ENCODE peak calls at places on chromosomes 12 and 14, in four cellular contexts. G is neuronal stem cell, X is colonic mucosa, B is mammary epithelial cell. I is an unnamed sample. For H3K4me1, the result is how much of the 10 kb centered on the place peaks cover.

GRCh38 chr12:125435871-125436270 is 370.6 kb downstream of the AACS start:
- DNase-seq in G (no peak), X (no peak), B (no peak), I (no peak)

GRCh38 chr14:28652782-28653181 is 113.8 kb upstream of the FOXG1 start:
- DNase-seq in G (no peak), X (no peak), B (peak), I (no peak)

GRCh38 chr12:78530065-78530765 is 334.4 kb upstream of the SYT1 start:
- DNase-seq in G (peak), X (no peak), B (peak), I (peak)

GRCh38 chr14:102819790-102820330 is 42.6 kb downstream of the TRAF3 start:
- DNase-seq in G (no peak), X (no peak), B (no peak), I (no peak)

GRCh38 chr12:131105736-131106356 is 152.1 kb downstream of the ADGRD1 start:
- DNase-seq in G (no peak), X (no peak), B (no peak), I (no peak)

GRCh38 chr12:88706286-88706685 is 126.0 kb upstream of the KITLG start:
- DNase-seq in G (no peak), X (no peak), B (peak), I (no peak)

GRCh38 chr12:72602616-72603015 is 330.4 kb downstream of the TRHDE start:
- DNase-seq in G (no peak), X (no peak), B (no peak), I (no peak)

GRCh38 chr14:36001936-36002335 is 174.6 kb downstream of the PTCSC3 start:
- DNase-seq in G (no peak), X (no peak), B (no peak), I (no peak)

GRCh38 chr14:92647499-92648279 is 100.7 kb downstream of the LGMN start:
- DNase-seq in G (no peak), X (no peak), B (no peak), I (no peak)

GRCh38 chr12:40171501-40171900 is 53.3 kb upstream of the LRRK2 start:
- DNase-seq in G (no peak), X (no peak), B (peak), I (no peak)

GRCh38 chr14:93834739-93835383 is 46.6 kb upstream of the PRIMA1 start:
- DNase-seq in G (no peak), X (no peak), B (peak), I (no peak)

DNA sequence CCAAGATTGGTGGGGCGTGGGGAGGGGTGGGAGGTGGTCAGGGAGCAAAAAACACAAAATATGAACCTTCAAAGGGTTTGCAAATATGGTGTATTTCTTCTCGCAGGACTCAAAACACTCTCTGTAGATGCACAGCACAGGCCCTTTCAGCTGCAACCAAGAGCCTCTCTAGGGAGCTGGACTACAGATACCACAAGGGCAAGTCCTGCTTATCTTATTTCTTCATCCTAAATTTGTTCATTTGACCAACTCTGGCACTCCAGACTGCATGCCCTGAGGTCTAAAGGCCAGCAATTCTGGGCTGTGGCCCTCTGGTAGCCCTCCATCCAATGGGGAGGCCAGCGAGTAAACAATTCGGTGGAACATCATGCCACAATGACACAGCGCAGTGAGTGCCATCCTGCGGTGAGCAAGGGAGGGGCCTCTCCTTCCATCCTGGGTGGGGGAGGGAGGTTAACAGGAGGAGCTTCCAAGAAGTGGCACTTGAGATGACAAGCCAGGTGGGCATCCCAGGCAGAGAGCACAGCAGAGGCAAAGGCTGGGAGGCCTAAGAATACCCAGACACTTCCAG is 616 bp upstream of the SELPLG start:
- DNase-seq in G (no peak), X (no peak), B (no peak), I (no peak)
- H3K4me1 ChIP-seq in G (half or more), X (under half), B (under half), I (under half)

GRCh38 chr12:104495786-104496185 is 39.0 kb downstream of the CHST11 start:
- DNase-seq in G (no peak), X (no peak), B (no peak), I (peak)

GRCh38 chr12:104494137-104494815 is 37.5 kb downstream of the CHST11 start:
- DNase-seq in G (no peak), X (no peak), B (no peak), I (peak)

GRCh38 chr12:104498211-104498801 is 41.6 kb downstream of the CHST11 start:
- DNase-seq in G (no peak), X (no peak), B (no peak), I (no peak)

GRCh38 chr12:104494816-104495158 is 38.0 kb downstream of the CHST11 start:
- DNase-seq in G (no peak), X (no peak), B (no peak), I (peak)

DNA sequence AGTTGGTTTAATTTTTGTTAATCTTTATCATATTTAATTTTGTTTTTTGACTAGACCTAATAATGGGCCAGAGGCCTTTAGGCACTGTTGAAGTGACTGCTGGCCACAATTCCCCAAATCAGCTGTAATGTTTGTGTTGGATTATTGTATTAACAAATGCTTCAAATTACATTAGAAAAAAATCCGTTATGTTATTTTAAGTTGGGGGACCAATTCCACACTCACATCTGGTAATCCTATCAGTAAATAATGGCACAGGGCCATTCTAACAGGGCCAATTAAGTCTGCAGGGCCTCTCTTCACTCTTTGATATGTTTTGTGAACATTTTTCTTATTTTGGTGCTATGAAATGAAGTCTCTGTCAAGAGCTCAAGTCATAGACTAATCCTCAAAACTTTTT is 39.6 kb downstream of the CHST11 start:
- DNase-seq in G (no peak), X (no peak), B (no peak), I (no peak)
- H3K4me1 ChIP-seq in G (under half), X (under half), B (under half), I (under half)

DNA sequence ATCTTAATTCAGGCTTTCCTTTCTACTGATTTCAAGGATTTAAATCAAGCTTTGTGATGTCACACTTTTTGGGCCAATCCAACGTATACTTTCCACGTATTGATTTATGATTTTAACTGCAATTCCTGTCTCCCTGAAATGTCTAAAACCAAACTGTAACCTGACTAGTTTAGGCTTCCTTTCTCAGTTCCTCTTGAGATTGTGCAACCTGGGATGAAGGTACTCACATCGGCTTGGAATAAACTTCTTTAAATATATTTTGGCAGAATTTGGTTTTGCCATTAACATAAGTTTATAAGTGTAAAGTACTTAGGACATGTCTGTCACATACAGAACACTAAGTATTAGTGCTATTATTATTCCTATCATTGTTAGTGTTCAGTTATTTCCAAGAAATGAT is 224.6 kb downstream of the CRADD start:
- DNase-seq in G (no peak), X (no peak), B (no peak), I (no peak)
- H3K4me1 ChIP-seq in G (under half), X (under half), B (under half), I (under half)

GRCh38 chr14:52902971-52903385 is 47.9 kb downstream of the FERMT2 start:
- DNase-seq in G (no peak), X (no peak), B (peak), I (peak)

GRCh38 chr14:52900731-52901130 is 50.1 kb downstream of the FERMT2 start:
- DNase-seq in G (no peak), X (no peak), B (peak), I (no peak)

GRCh38 chr14:52906141-52906601 is 44.7 kb downstream of the FERMT2 start:
- DNase-seq in G (no peak), X (no peak), B (peak), I (no peak)

GRCh38 chr14:52901357-52901980 is 49.4 kb downstream of the FERMT2 start:
- DNase-seq in G (no peak), X (no peak), B (no peak), I (no peak)
- H3K4me1 ChIP-seq in G (under half), X (under half), B (under half), I (under half)

GRCh38 chr12:6549379-6550151 is 6.3 kb downstream of the IFFO1 start:
- DNase-seq in G (no peak), X (no peak), B (no peak), I (no peak)
- H3K4me1 ChIP-seq in G (under half), X (under half), B (under half), I (under half)

GRCh38 chr14:100225169-100225568 is 13.8 kb upstream of the YY1 start:
- DNase-seq in G (no peak), X (no peak), B (no peak), I (no peak)

GRCh38 chr14:100222219-100223093 is 16.5 kb upstream of the YY1 start:
- DNase-seq in G (no peak), X (no peak), B (no peak), I (no peak)

GRCh38 chr14:100224229-100224628 is 14.7 kb upstream of the YY1 start:
- DNase-seq in G (no peak), X (no peak), B (no peak), I (no peak)

GRCh38 chr14:100221419-100222218 is 17.3 kb upstream of the YY1 start:
- DNase-seq in G (peak), X (peak), B (peak), I (peak)

DNA sequence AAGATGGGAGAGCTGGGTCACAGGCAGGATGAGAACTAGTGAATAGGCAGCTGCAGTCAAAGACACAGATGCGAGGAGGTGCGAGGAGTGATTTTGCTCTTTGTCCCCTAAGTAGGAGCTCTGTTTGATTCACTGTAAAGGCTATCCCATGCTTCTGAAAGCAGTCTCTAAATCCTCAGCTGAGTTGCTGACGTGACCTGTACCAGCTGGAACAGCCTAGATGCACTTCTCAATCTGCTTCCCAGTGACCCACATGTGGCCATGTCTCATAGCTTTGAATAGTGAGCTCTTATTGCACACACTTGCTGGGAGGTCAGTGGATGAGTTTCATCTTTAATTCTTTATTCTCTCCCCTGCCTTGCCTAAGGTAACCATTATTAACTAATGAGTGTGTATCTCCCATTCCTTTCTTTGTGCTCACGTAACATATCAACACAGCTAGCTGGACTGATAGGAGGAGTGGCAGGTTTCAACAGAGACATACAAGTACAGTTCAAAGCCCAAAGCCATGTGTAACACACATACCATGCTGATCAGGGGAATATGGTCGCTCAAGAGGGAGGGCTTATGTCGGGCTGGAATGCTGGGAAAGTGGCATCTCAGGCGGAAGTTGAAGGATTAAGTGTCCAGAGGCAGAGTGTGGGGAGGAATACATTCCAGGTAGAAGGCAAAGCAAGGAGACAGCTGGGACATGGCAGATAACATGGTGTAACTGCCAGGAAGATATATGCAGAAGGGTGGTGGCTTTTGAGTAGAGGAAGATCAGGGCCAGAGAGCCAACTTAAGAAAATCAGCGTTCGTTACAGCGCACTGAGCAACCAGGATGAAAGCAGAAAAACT is 15.4 kb upstream of the YY1 start:
- DNase-seq in G (no peak), X (no peak), B (no peak), I (no peak)
- H3K4me1 ChIP-seq in G (under half), X (under half), B (under half), I (under half)

DNA sequence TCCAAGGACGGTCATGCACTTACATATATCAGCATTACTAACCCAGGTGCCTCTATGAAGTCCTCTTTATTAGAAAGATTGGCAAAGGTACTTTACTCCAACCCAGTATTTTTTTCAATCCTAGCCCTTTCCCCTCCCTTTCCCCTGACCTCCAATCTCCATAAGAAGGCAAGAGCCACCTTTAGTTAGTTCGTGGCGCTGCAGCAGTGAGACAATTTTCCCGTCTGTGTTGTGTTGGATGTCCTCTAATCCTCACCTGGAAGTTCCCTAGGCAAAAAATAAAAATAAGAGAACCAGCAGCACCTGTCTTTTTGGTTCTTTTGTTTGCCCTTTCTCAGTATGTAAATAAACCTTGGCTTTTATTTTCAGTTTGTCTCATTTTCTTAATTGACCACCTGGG is 439.6 kb upstream of the LRFN5 start:
- DNase-seq in G (no peak), X (no peak), B (no peak), I (no peak)
- H3K4me1 ChIP-seq in G (under half), X (under half), B (under half), I (under half)

GRCh38 chr12:56122637-56123036 is 4.6 kb downstream of the ZC3H10 start:
- DNase-seq in G (no peak), X (no peak), B (no peak), I (no peak)
- H3K4me1 ChIP-seq in G (under half), X (under half), B (under half), I (under half)

GRCh38 chr14:55333785-55334485 is 62.7 kb downstream of the FBXO34 start:
- DNase-seq in G (no peak), X (no peak), B (peak), I (no peak)
- H3K4me1 ChIP-seq in G (under half), X (under half), B (under half), I (under half)